ENCODE peak calls at places on chromosomes 6 and 20, in eight cellular contexts. F is ovary; Y is PC-3; K is ascending aorta; H is CD8-positive, alpha-beta T cell; W is uterus; Q is neural progenitor cell; L is right lobe of liver. A is an unnamed sample.
A peak's percentile ranks its signal among the peaks of the same experiment; 100 is the strongest.

GRCh38 chr6:125544819-125545218 is 204.6 kb upstream of the HEY2 start:
- DNase-seq in F (no peak), Y (no peak), K (no peak), H (no peak), W (no peak), Q (no peak), L (no peak), A (no peak)

GRCh38 chr6:134080171-134080795 is 27.9 kb upstream of the SLC2A12 start:
- DNase-seq in F (no peak), Y (peak; percentile 15), K (no peak), H (no peak), W (no peak), Q (no peak), L (no peak), A (no peak)

GRCh38 chr6:32947552-32948465 is 5.1 kb downstream of the HLA-DMA start:
- DNase-seq in F (no peak), Y (peak; percentile 75), K (no peak), H (peak; percentile 30), W (peak; percentile 41), Q (peak; percentile 78), L (no peak), A (no peak)

GRCh38 chr6:14900919-14901318 is 344.9 kb upstream of the JARID2 start:
- DNase-seq in F (no peak), Y (no peak), K (no peak), H (no peak), W (no peak), Q (no peak), L (no peak), A (no peak)

GRCh38 chr6:117130125-117130524 is 135.2 kb upstream of the VGLL2 start:
- DNase-seq in F (no peak), Y (no peak), K (no peak), H (no peak), W (no peak), Q (no peak), L (no peak), A (no peak)

GRCh38 chr6:25006565-25007001 is 70.8 kb upstream of the RIPOR2 start:
- DNase-seq in F (peak; percentile 23), Y (peak; percentile 46), K (peak; percentile 80), H (peak; percentile 43), W (peak; percentile 87), Q (no peak), L (peak; percentile 63), A (peak; percentile 82)

GRCh38 chr6:18367371-18367770 is 19.8 kb upstream of the RNF144B start:
- DNase-seq in F (no peak), Y (no peak), K (no peak), H (no peak), W (no peak), Q (no peak), L (no peak), A (no peak)

GRCh38 chr6:38404355-38404754 is 235.4 kb downstream of the BTBD9 start:
- DNase-seq in F (no peak), Y (no peak), K (no peak), H (no peak), W (no peak), Q (no peak), L (no peak), A (no peak)

GRCh38 chr20:16801919-16802651 is 53.9 kb downstream of the OTOR start:
- DNase-seq in F (peak; percentile 49), Y (peak; percentile 85), K (peak; percentile 76), H (peak; percentile 29), W (peak; percentile 20), Q (peak; percentile 77), L (no peak), A (no peak)

GRCh38 chr20:46214831-46215488 is 93.3 kb downstream of the CDH22 start:
- DNase-seq in F (no peak), Y (peak; percentile 41), K (no peak), H (no peak), W (no peak), Q (no peak), L (no peak), A (no peak)

GRCh38 chr6:152824666-152825065 is 74.1 kb downstream of the VIP start:
- DNase-seq in F (no peak), Y (no peak), K (no peak), H (no peak), W (no peak), Q (no peak), L (no peak), A (no peak)

GRCh38 chr20:31719644-31720485 is 2.8 kb downstream of the BCL2L1 start:
- DNase-seq in F (no peak), Y (peak; percentile 94), K (no peak), H (no peak), W (no peak), Q (peak; percentile 53), L (no peak), A (no peak)

GRCh38 chr20:4894981-4895381 is 106.3 kb downstream of the SLC23A2 start:
- DNase-seq in F (no peak), Y (no peak), K (no peak), H (no peak), W (no peak), Q (no peak), L (no peak), A (no peak)

GRCh38 chr6:126976263-126976797 is 142.1 kb upstream of the RSPO3 start:
- DNase-seq in F (no peak), Y (no peak), K (no peak), H (no peak), W (no peak), Q (peak; percentile 53), L (no peak), A (no peak)

GRCh38 chr6:6333498-6333897 is 13.0 kb upstream of the F13A1 start:
- DNase-seq in F (no peak), Y (peak; percentile 19), K (no peak), H (no peak), W (no peak), Q (no peak), L (no peak), A (no peak)

GRCh38 chr20:37526238-37526838 is 1.3 kb downstream of the BLCAP start:
- DNase-seq in F (no peak), Y (peak; percentile 67), K (peak; percentile 59), H (no peak), W (no peak), Q (peak; percentile 77), L (peak; percentile 65), A (no peak)

GRCh38 chr6:131586544-131586943 is 13.5 kb downstream of the ARG1 start:
- DNase-seq in F (no peak), Y (no peak), K (no peak), H (no peak), W (no peak), Q (no peak), L (no peak), A (no peak)

GRCh38 chr6:145169726-145170125 is 565.6 kb downstream of the EPM2A start:
- DNase-seq in F (no peak), Y (no peak), K (no peak), H (no peak), W (no peak), Q (no peak), L (no peak), A (no peak)

DNA sequence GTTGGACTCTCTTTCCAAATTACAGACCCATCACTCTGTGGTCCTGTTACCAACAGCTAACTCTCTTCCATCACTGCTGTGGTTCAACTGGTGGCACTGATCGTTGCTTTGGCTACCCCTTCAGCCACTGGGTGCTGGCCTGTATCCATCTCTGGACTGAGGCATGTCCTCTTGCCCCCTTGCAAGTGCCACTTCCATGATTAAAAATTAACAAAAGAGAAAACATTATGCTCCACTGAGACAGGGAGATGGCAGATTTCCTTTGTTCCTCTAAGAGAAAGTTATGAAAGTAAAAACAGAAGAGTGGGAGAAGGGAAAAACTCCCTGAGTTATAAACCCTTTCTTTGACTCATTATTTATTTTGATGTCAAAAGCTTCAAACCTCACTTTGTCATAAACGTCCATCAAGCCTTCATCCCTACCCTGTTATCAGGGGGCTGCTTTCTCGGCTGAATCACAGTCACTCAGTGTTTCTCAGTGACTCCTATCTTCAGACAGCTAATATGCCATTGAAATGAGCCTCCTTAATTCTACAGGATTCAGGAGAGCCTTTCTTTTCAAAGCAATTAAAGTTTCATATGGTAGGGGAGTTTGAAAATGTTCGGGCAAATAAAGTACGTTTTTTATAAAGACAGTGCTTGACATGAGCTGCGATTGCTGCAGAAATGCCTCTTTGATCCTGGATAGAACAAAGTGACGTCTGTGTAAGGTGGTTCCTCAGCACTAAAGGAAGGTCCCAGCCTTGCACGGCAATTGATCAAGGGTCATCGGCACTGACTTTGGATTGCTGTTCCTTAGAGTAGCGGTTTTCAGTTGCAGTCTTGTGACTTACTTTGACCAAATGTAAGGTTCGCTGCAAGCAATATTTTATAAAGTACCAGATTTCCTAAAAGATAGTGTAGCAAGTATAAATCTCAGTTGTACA is 49.9 kb upstream of the PBOV1 start:
- DNase-seq in F (no peak), Y (no peak), K (no peak), H (no peak), W (no peak), Q (no peak), L (peak; percentile 72), A (no peak)
- H3K4me3 ChIP-seq in F (no peak overlapping the region), Y (no peak overlapping the region), K (no peak overlapping the region), H (no peak overlapping the region), W (no peak overlapping the region), Q (no peak overlapping the region), L (no peak overlapping the region), A (no peak overlapping the region)

GRCh38 chr20:61724376-61724775 is 341.3 kb downstream of the TAF4 start:
- DNase-seq in F (no peak), Y (no peak), K (no peak), H (no peak), W (no peak), Q (peak; percentile 48), L (no peak), A (no peak)
- TF ChIP-seq CTCF in F (no peak), Y (peak; percentile 33), K (no peak), H (no peak), W (no peak), Q (peak; percentile 62), L (peak; percentile 22), A (no peak)

DNA sequence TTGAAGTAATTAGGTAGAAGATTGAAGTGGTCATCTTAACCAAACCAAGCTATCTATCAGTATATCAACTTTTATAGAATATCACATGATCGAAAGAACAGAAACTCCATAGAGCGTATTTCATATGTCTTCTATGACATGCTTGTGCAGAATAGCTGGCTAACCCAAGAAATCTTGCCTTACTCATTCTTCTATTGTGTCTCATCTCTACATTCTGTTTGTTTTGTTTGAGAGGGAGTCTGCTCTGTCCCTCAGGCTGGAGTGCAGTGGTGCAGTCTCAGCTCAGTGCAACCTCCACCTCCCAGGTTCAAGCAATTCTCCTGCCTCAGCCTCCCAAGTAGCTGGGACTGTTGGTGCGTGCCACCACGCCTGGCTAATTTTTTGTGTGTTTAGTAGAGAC is 10.6 kb downstream of the TAB2 start:
- DNase-seq in F (no peak), Y (no peak), K (no peak), H (no peak), W (no peak), Q (no peak), L (no peak), A (no peak)
- H3K27ac ChIP-seq in F (no peak overlapping the region), Y (no peak overlapping the region), K (no peak overlapping the region), H (no peak overlapping the region), W (no peak overlapping the region), Q (no peak overlapping the region), L (no peak overlapping the region), A (no peak overlapping the region)

DNA sequence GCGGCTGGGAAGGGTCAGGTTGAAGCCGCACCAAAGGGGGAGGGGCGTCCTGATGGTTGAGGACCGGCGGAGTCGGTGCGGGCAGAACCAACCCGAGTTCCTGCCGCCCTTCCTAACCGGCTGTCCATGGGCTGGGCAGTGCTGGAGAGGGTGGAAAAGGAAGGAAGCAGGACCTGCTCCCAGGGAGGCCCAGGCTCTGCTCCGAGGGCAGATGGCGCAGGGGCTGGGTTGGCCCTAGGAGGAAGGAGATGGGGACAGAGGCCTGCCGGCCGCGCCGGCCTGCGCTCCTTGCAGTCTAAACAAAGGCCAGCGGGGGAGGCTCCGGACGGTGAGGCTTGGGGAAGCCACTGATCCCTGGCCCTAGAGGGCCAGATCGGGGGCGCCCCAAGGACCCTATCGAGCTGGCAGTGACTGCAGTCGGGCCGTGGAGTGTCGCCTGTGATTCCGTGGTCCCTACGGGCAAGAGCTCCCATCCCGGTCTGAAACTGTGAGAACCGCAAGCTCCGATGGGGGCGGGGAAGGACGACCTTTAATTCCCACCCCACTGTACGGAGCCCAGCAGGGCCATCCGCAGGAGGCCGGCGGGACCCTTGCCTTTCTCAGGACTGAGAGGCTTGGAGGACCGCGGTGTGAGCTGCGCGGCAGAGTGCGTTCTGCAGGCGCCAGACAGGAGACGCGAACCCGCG is 39.3 kb downstream of the YTHDF1 start:
- DNase-seq in F (no peak), Y (no peak), K (no peak), H (no peak), W (no peak), Q (peak; percentile 68), L (no peak), A (no peak)
- H3K4me3 ChIP-seq in F (no peak overlapping the region), Y (no peak overlapping the region), K (no peak overlapping the region), H (no peak overlapping the region), W (no peak overlapping the region), Q (peak overlapping the region; percentile 49), L (no peak overlapping the region), A (no peak overlapping the region)

A was measured in left lung.